ENCODE peak calls at places on chromosomes 1 and 21, in ten cellular contexts. W is A549, P is tibial nerve, L is K562, O is stomach, X is ovary, I is SK-N-SH, T is sigmoid colon, V is H1, Y is esophagus muscularis mucosa. A is an unnamed sample.
A peak's percentile ranks its signal among the peaks of the same experiment; 100 is the strongest.

GRCh38 chr1:116794804-116795481 is 40.7 kb downstream of the CD2 start:
- DNase-seq in W (no peak), P (no peak), L (no peak), O (no peak), X (no peak), I (no peak), T (no peak), V (no peak), Y (no peak), A (no peak)

GRCh38 chr1:245179706-245180105 is 24.9 kb downstream of the KIF26B start:
- DNase-seq in W (no peak), P (no peak), L (no peak), O (no peak), X (no peak), I (peak; percentile 48), T (no peak), V (no peak), Y (no peak), A (no peak)

GRCh38 chr1:176803596-176803995 is 340.6 kb downstream of the PAPPA2 start:
- DNase-seq in W (no peak), P (no peak), L (no peak), O (no peak), X (no peak), I (no peak), T (no peak), V (no peak), Y (no peak), A (no peak)

GRCh38 chr1:202982715-202983435 is 15.8 kb upstream of the CYB5R1 start:
- DNase-seq in W (no peak), P (no peak), L (no peak), O (no peak), X (no peak), I (no peak), T (no peak), V (no peak), Y (no peak), A (no peak)

GRCh38 chr1:93649231-93649630 is 32.4 kb downstream of the BCAR3 start:
- DNase-seq in W (no peak), P (no peak), L (no peak), O (no peak), X (no peak), I (no peak), T (no peak), V (no peak), Y (no peak), A (no peak)

GRCh38 chr1:57411262-57411661 is 12.6 kb downstream of the DAB1 start:
- DNase-seq in W (no peak), P (no peak), L (no peak), O (no peak), X (no peak), I (no peak), T (no peak), V (no peak), Y (no peak), A (no peak)

GRCh38 chr1:94693029-94693428 is 127.1 kb upstream of the SLC44A3 start:
- DNase-seq in W (no peak), P (no peak), L (no peak), O (no peak), X (no peak), I (no peak), T (no peak), V (no peak), Y (no peak), A (no peak)

GRCh38 chr1:89566761-89567174 is 42.1 kb downstream of the LRRC8B start:
- DNase-seq in W (no peak), P (no peak), L (no peak), O (no peak), X (peak; percentile 46), I (no peak), T (peak; percentile 66), V (no peak), Y (no peak), A (peak; percentile 14)

GRCh38 chr1:236099622-236100021 is 34.7 kb upstream of the NID1 start:
- DNase-seq in W (no peak), P (no peak), L (no peak), O (no peak), X (no peak), I (peak; percentile 80), T (no peak), V (no peak), Y (no peak), A (no peak)

GRCh38 chr1:178739285-178740045 is 14.4 kb downstream of the RALGPS2 start:
- DNase-seq in W (no peak), P (no peak), L (no peak), O (no peak), X (no peak), I (no peak), T (no peak), V (no peak), Y (no peak), A (no peak)

GRCh38 chr1:20867062-20867461 is 80.0 kb upstream of the HP1BP3 start:
- DNase-seq in W (no peak), P (no peak), L (no peak), O (no peak), X (no peak), I (no peak), T (no peak), V (no peak), Y (no peak), A (no peak)

GRCh38 chr21:36959020-36959835 is 7.2 kb downstream of the HLCS start:
- DNase-seq in W (peak; percentile 8), P (no peak), L (no peak), O (no peak), X (no peak), I (no peak), T (no peak), V (no peak), Y (no peak), A (no peak)

DNA sequence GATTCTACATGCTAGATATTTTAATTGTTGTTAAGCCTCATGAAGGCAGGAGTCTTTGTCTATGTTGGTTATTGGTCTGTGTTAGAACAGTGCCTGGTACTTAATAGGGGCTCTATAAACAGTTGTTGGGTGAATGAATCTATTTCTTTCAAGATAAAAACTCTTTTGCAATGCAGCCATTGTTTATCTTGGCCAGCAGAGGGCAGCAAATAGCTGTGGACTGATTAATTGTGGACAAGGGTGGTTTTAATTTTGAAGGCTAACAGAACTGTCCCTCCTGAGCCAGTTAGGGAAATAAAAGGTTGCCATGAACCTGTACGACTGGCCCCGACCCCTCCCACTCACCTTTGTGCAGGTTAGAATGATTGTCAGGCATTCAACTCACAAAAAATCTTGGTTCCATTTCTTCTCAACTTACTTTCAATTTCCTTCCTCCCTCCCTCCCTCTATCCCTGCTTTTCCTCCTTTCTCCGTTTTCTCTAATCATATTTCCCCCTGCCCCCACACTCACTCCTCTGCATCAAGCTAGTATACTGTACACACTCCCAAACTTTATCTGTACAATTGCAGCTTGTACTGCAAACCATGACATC is 66.3 kb upstream of the DIRAS3 start:
- DNase-seq in W (peak; percentile 38), P (peak; percentile 43), L (peak; percentile 48), O (peak; percentile 52), X (peak; percentile 48), I (peak; percentile 44), T (no peak), V (no peak), Y (peak; percentile 81), A (peak; percentile 52)
- TF ChIP-seq EP300 in W (no peak), P (no peak), L (no peak), O (no peak), X (no peak), I (no peak), T (no peak), V (no peak), Y (no peak), A (no peak)

DNA sequence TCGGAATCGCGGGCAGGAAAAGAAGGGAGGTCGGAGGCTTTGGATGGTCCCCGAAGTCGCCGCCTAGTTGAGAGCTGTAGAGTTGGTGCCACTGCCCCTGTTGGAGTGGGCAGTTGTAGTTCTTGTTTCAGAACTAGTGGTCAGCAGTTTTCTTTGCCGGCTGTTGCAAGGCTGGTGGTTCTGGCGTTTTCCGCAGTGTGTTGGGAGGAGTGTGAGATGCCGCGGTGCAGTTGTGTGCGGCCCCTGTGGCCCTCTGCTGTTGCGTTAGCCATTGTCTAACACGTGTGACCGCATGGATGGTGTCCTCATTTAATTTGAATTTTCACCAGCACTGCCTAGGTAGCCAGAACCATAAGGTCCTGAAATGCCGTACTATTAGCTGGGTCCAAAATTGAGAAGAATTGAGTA is 1.4 kb downstream of the ARF1 start:
- DNase-seq in W (no peak), P (no peak), L (no peak), O (no peak), X (no peak), I (no peak), T (no peak), V (no peak), Y (no peak), A (no peak)
- TF ChIP-seq EP300 in W (no peak), P (peak; percentile 62), L (no peak), O (no peak), X (no peak), I (no peak), T (no peak), V (no peak), Y (no peak), A (no peak)

DNA sequence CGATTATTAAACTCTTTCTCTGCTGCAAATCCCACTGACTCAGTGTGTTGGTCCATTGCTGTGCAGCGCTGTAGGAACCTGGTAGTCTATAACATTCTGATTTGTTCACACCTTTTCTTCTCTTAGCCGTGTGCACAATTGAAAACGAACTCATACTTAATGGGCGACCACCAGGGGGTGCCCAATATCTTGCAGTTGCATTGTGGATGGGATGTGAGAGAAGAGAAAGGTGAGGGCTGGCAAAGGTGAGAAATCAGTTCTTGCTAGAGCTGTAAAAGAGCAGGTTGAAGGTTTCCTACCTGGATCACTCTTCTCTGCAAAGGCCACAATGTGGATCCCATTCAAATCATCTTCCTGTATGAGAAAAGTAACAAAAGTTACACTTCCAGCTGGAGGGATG is 51.0 kb downstream of the CASQ2 start:
- DNase-seq in W (peak; percentile 21), P (peak; percentile 70), L (peak; percentile 29), O (peak; percentile 43), X (no peak), I (peak; percentile 26), T (peak; percentile 71), V (no peak), Y (no peak), A (peak; percentile 32)
- TF ChIP-seq EP300 in W (no peak), P (no peak), L (no peak), O (no peak), X (no peak), I (no peak), T (no peak), V (no peak), Y (no peak), A (no peak)

GRCh38 chr21:30839304-30839703 is 9.7 kb upstream of the KRTAP7-1 start:
- DNase-seq in W (peak; percentile 29), P (no peak), L (peak; percentile 17), O (no peak), X (no peak), I (peak; percentile 25), T (no peak), V (peak; percentile 29), Y (no peak), A (peak; percentile 7)
- TF ChIP-seq EP300 in W (no peak), P (no peak), L (no peak), O (no peak), X (no peak), I (no peak), T (no peak), V (no peak), Y (no peak), A (no peak)

A was measured in transverse colon.